ENCODE peak calls at places on chromosomes 1 and 21, in five cellular contexts. One of them, this sample, is unnamed.

GRCh38 chr1:29260531-29260930 is 24.2 kb downstream of the PTPRU start:
- DNase-seq in HepG2: no peak
- DNase-seq in H1: no peak
- DNase-seq in K562: no peak
- DNase-seq in GM12878: no peak
- DNase-seq in this sample: no peak

GRCh38 chr1:217418241-217418840 is 212.5 kb downstream of the GPATCH2 start:
- DNase-seq in HepG2: no peak
- DNase-seq in H1: no peak
- DNase-seq in K562: no peak
- DNase-seq in GM12878: no peak
- DNase-seq in this sample: no peak

GRCh38 chr1:8169364-8170058 is 143.4 kb upstream of the ERRFI1 start:
- DNase-seq in HepG2: peak; percentile 93
- DNase-seq in H1: no peak
- DNase-seq in K562: no peak
- DNase-seq in GM12878: peak; percentile 59
- DNase-seq in this sample: no peak

GRCh38 chr1:156772728-156773497 is 5.6 kb downstream of the PRCC start:
- DNase-seq in HepG2: no peak
- DNase-seq in H1: no peak
- DNase-seq in K562: no peak
- DNase-seq in GM12878: no peak
- DNase-seq in this sample: no peak

GRCh38 chr1:8660455-8660854 is 157.0 kb downstream of the RERE start:
- DNase-seq in HepG2: no peak
- DNase-seq in H1: no peak
- DNase-seq in K562: peak; percentile 25
- DNase-seq in GM12878: no peak
- DNase-seq in this sample: no peak

GRCh38 chr21:45464309-45464708 is 59.3 kb downstream of the COL18A1 start:
- DNase-seq in HepG2: no peak
- DNase-seq in H1: no peak
- DNase-seq in K562: no peak
- DNase-seq in GM12878: no peak
- DNase-seq in this sample: no peak

GRCh38 chr1:55010194-55010886 is 11.6 kb downstream of the BSND start:
- DNase-seq in HepG2: no peak
- DNase-seq in H1: no peak
- DNase-seq in K562: no peak
- DNase-seq in GM12878: no peak
- DNase-seq in this sample: no peak

GRCh38 chr1:169361281-169361680 is 6.3 kb downstream of the NME7 start:
- DNase-seq in HepG2: no peak
- DNase-seq in H1: no peak
- DNase-seq in K562: no peak
- DNase-seq in GM12878: no peak
- DNase-seq in this sample: no peak

GRCh38 chr1:167052389-167052788 is 37.8 kb downstream of the GPA33 start:
- DNase-seq in HepG2: peak; percentile 31
- DNase-seq in H1: peak; percentile 38
- DNase-seq in K562: peak; percentile 60
- DNase-seq in GM12878: no peak
- DNase-seq in this sample: peak; percentile 35

GRCh38 chr21:28427356-28428022 is 565.2 kb downstream of the LTN1 start:
- DNase-seq in HepG2: no peak
- DNase-seq in H1: no peak
- DNase-seq in K562: no peak
- DNase-seq in GM12878: no peak
- DNase-seq in this sample: no peak

GRCh38 chr21:44066116-44066515 is 41.1 kb upstream of the PWP2 start:
- DNase-seq in HepG2: no peak
- DNase-seq in H1: no peak
- DNase-seq in K562: no peak
- DNase-seq in GM12878: no peak
- DNase-seq in this sample: no peak

GRCh38 chr21:28308516-28308915 is 684.2 kb downstream of the LTN1 start:
- DNase-seq in HepG2: no peak
- DNase-seq in H1: no peak
- DNase-seq in K562: no peak
- DNase-seq in GM12878: no peak
- DNase-seq in this sample: no peak

GRCh38 chr1:25022361-25023189 is 92.5 kb upstream of the RUNX3 start:
- DNase-seq in HepG2: peak; percentile 17
- DNase-seq in H1: peak; percentile 23
- DNase-seq in K562: peak; percentile 38
- DNase-seq in GM12878: peak; percentile 97
- DNase-seq in this sample: peak; percentile 59

GRCh38 chr1:109398343-109399225 is 866 bp upstream of the SORT1 start:
- DNase-seq in HepG2: no peak
- DNase-seq in H1: no peak
- DNase-seq in K562: no peak
- DNase-seq in GM12878: no peak
- DNase-seq in this sample: no peak

GRCh38 chr1:230503741-230504140 is 77.6 kb upstream of the PGBD5 start:
- DNase-seq in HepG2: no peak
- DNase-seq in H1: no peak
- DNase-seq in K562: no peak
- DNase-seq in GM12878: no peak
- DNase-seq in this sample: no peak

GRCh38 chr1:205934788-205935187 is 8.5 kb downstream of the SLC26A9 start:
- DNase-seq in HepG2: no peak
- DNase-seq in H1: no peak
- DNase-seq in K562: no peak
- DNase-seq in GM12878: no peak
- DNase-seq in this sample: no peak

GRCh38 chr21:29194342-29194741 is 63.9 kb downstream of the MAP3K7CL start:
- DNase-seq in HepG2: peak; percentile 73
- DNase-seq in H1: no peak
- DNase-seq in K562: no peak
- DNase-seq in GM12878: no peak
- DNase-seq in this sample: no peak

GRCh38 chr1:180507826-180508724 is 5.7 kb upstream of the ACBD6 start:
- DNase-seq in HepG2: no peak
- DNase-seq in H1: no peak
- DNase-seq in K562: peak; percentile 55
- DNase-seq in GM12878: no peak
- DNase-seq in this sample: no peak

GRCh38 chr1:153040950-153041631 is at the start of gene SPRR2D:
- DNase-seq in HepG2: no peak
- DNase-seq in H1: no peak
- DNase-seq in K562: no peak
- DNase-seq in GM12878: no peak
- DNase-seq in this sample: peak; percentile 31

GRCh38 chr1:8006037-8006963 is 19.8 kb downstream of the ERRFI1 start:
- DNase-seq in HepG2: no peak
- DNase-seq in H1: no peak
- DNase-seq in K562: no peak
- DNase-seq in GM12878: no peak
- DNase-seq in this sample: no peak

GRCh38 chr1:177334276-177334675 is 163.5 kb downstream of the BRINP2 start:
- DNase-seq in HepG2: no peak
- DNase-seq in H1: no peak
- DNase-seq in K562: no peak
- DNase-seq in GM12878: no peak
- DNase-seq in this sample: no peak

GRCh38 chr1:228751360-228752098 is 16.2 kb downstream of the RHOU start:
- DNase-seq in HepG2: no peak
- DNase-seq in H1: no peak
- DNase-seq in K562: no peak
- DNase-seq in GM12878: no peak
- DNase-seq in this sample: no peak

GRCh38 chr1:92749024-92749634 is 35.8 kb downstream of the EVI5 start:
- DNase-seq in HepG2: peak; percentile 62
- DNase-seq in H1: no peak
- DNase-seq in K562: peak; percentile 53
- DNase-seq in GM12878: no peak
- DNase-seq in this sample: peak; percentile 51

GRCh38 chr1:210438928-210439841 is 110.5 kb downstream of the HHAT start:
- DNase-seq in HepG2: no peak
- DNase-seq in H1: no peak
- DNase-seq in K562: no peak
- DNase-seq in GM12878: no peak
- DNase-seq in this sample: no peak

GRCh38 chr1:113998361-113998760 is 19.1 kb downstream of the OLFML3 start:
- DNase-seq in HepG2: no peak
- DNase-seq in H1: no peak
- DNase-seq in K562: no peak
- DNase-seq in GM12878: no peak
- DNase-seq in this sample: no peak

GRCh38 chr1:55684131-55684650 is 469.0 kb upstream of the USP24 start:
- DNase-seq in HepG2: no peak
- DNase-seq in H1: no peak
- DNase-seq in K562: no peak
- DNase-seq in GM12878: no peak
- DNase-seq in this sample: no peak

GRCh38 chr1:194361374-194362131 is 1175.1 kb upstream of the B3GALT2 start:
- DNase-seq in HepG2: no peak
- DNase-seq in H1: no peak
- DNase-seq in K562: no peak
- DNase-seq in GM12878: no peak
- DNase-seq in this sample: no peak

GRCh38 chr1:161153682-161154337 is at the start of gene UFC1:
- DNase-seq in HepG2: peak; percentile 86
- DNase-seq in H1: no peak
- DNase-seq in K562: peak; percentile 84
- DNase-seq in GM12878: peak; percentile 83
- DNase-seq in this sample: peak; percentile 87

GRCh38 chr1:9196129-9197040 is 38.2 kb upstream of the H6PD start:
- DNase-seq in HepG2: peak; percentile 72
- DNase-seq in H1: no peak
- DNase-seq in K562: peak; percentile 65
- DNase-seq in GM12878: peak; percentile 67
- DNase-seq in this sample: no peak

GRCh38 chr1:47906466-47907191 is 90.6 kb downstream of the TRABD2B start:
- DNase-seq in HepG2: no peak
- DNase-seq in H1: no peak
- DNase-seq in K562: no peak
- DNase-seq in GM12878: no peak
- DNase-seq in this sample: no peak

GRCh38 chr1:47903723-47904122 is 93.5 kb downstream of the TRABD2B start:
- DNase-seq in HepG2: no peak
- DNase-seq in H1: no peak
- DNase-seq in K562: no peak
- DNase-seq in GM12878: no peak
- DNase-seq in this sample: no peak

GRCh38 chr1:47908258-47908657 is 88.9 kb downstream of the TRABD2B start:
- DNase-seq in HepG2: no peak
- DNase-seq in H1: no peak
- DNase-seq in K562: no peak
- DNase-seq in GM12878: no peak
- DNase-seq in this sample: no peak

GRCh38 chr1:47907192-47907528 is 90.0 kb downstream of the TRABD2B start:
- DNase-seq in HepG2: no peak
- DNase-seq in H1: no peak
- DNase-seq in K562: no peak
- DNase-seq in GM12878: no peak
- DNase-seq in this sample: no peak

DNA sequence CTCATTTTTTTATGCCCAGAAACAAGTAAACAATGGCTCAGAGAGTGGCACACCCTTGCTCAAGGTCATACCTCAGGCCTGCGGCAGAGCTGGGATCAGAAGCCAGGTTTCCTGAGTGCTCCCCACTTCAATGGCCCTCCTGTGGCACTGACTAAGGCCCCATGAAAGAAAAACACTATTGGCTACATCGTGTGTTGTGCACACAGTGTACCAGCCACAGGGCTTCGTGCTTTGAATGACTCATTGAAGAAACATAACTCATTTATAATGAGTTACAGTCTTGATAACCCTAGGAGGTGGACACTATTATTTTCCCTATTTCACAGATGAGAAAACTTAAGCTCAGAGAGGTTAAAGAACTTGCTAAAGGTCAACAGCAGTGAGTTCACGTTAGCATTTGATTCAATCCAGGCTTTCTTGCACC is 91.2 kb downstream of the TRABD2B start:
- DNase-seq in HepG2: peak; percentile 75
- DNase-seq in H1: no peak
- DNase-seq in K562: no peak
- DNase-seq in GM12878: no peak
- DNase-seq in this sample: peak; percentile 22
- TF ChIP-seq ZNF274 in HepG2: no peak
- TF ChIP-seq ZNF274 in H1: no peak
- TF ChIP-seq ZNF274 in K562: no peak
- TF ChIP-seq ZNF274 in GM12878: no peak
- TF ChIP-seq ZNF274 in this sample: no peak

GRCh38 chr1:178749581-178750166 is 24.6 kb downstream of the RALGPS2 start:
- DNase-seq in HepG2: no peak
- DNase-seq in H1: no peak
- DNase-seq in K562: no peak
- DNase-seq in GM12878: no peak
- DNase-seq in this sample: no peak
- TF ChIP-seq SIN3A in HepG2: no peak
- TF ChIP-seq SIN3A in H1: no peak
- TF ChIP-seq SIN3A in K562: no peak
- TF ChIP-seq SIN3A in GM12878: no peak
- TF ChIP-seq SIN3A in this sample: no peak

GRCh38 chr1:244857761-244858160 is 6.6 kb downstream of the HNRNPU start:
- DNase-seq in HepG2: no peak
- DNase-seq in H1: no peak
- DNase-seq in K562: no peak
- DNase-seq in GM12878: no peak
- DNase-seq in this sample: no peak
- TF ChIP-seq ZNF274 in HepG2: no peak
- TF ChIP-seq ZNF274 in H1: no peak
- TF ChIP-seq ZNF274 in K562: no peak
- TF ChIP-seq ZNF274 in GM12878: no peak
- TF ChIP-seq ZNF274 in this sample: no peak

DNA sequence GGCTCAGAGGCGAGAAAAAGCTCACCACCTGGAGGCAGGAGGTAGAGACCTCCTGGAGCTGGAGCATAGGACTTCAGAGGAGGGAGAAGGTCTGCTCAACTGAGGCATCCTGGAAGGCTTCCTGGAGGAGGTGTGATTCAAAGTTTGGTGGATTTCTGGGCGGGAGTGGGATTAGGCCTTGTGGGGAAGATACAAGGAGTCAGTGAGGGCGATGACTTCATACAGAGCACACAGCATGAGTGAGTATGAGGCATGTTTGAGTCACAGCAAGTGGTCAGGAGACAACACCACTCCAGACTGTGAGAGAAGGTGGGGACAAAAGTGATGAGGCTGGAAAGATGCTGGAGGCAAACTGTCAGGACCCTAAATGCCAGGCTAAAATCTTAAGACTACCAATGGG is 77.6 kb downstream of the MATN1 start:
- DNase-seq in HepG2: no peak
- DNase-seq in H1: no peak
- DNase-seq in K562: no peak
- DNase-seq in GM12878: no peak
- DNase-seq in this sample: peak; percentile 43
- TF ChIP-seq SIN3A in HepG2: no peak
- TF ChIP-seq SIN3A in H1: no peak
- TF ChIP-seq SIN3A in K562: no peak
- TF ChIP-seq SIN3A in GM12878: no peak
- TF ChIP-seq SIN3A in this sample: no peak